ENCODE peak calls at places on chromosome 3, in ten cellular contexts. A, P, O, R, Z, I, E, H, X and M are unnamed samples. For H3K4me1, the result is how much of the 10 kb centered on the place peaks cover.

GRCh38 chr3:25962255-25962654 is 172.4 kb downstream of the OXSM start:
- DNase-seq in A (no peak), P (no peak), O (no peak), R (peak), Z (no peak), I (peak), E (peak), H (peak), X (no peak), M (peak)

GRCh38 chr3:115245437-115245836 is 98.3 kb upstream of the ZBTB20 start:
- DNase-seq in A (peak), P (peak), O (no peak), R (peak), Z (no peak), I (no peak), E (peak), H (peak), X (peak), M (no peak)

GRCh38 chr3:127588675-127589577 is 1.6 kb downstream of the TPRA1 start:
- DNase-seq in A (peak), P (no peak), O (no peak), R (peak), Z (no peak), I (peak), E (peak), H (no peak), X (no peak), M (peak)

GRCh38 chr3:126544596-126545281 is 14.0 kb downstream of the C3orf22 start:
- DNase-seq in A (no peak), P (peak), O (peak), R (no peak), Z (no peak), I (no peak), E (no peak), H (no peak), X (no peak), M (no peak)

GRCh38 chr3:66816110-66816761 is 181.9 kb upstream of the KBTBD8 start:
- DNase-seq in A (peak), P (no peak), O (no peak), R (peak), Z (no peak), I (peak), E (peak), H (peak), X (no peak), M (peak)

GRCh38 chr3:184366619-184367321 is 5.3 kb downstream of the POLR2H start:
- DNase-seq in A (peak), P (no peak), O (no peak), R (peak), Z (no peak), I (no peak), E (no peak), H (no peak), X (no peak), M (no peak)

GRCh38 chr3:175187586-175187985 is 328.5 kb downstream of the NAALADL2 start:
- DNase-seq in A (no peak), P (no peak), O (no peak), R (no peak), Z (no peak), I (no peak), E (no peak), H (no peak), X (no peak), M (no peak)

GRCh38 chr3:3800076-3800448 is 831 bp downstream of the LRRN1 start:
- DNase-seq in A (no peak), P (peak), O (no peak), R (no peak), Z (peak), I (peak), E (no peak), H (no peak), X (peak), M (no peak)

GRCh38 chr3:11155341-11156025 is 1.2 kb downstream of the HRH1 start:
- DNase-seq in A (peak), P (peak), O (peak), R (peak), Z (peak), I (peak), E (peak), H (peak), X (peak), M (peak)

GRCh38 chr3:63964287-63965073 is 52.3 kb upstream of the SCAANT1 start:
- DNase-seq in A (no peak), P (no peak), O (no peak), R (no peak), Z (no peak), I (peak), E (no peak), H (no peak), X (no peak), M (no peak)

GRCh38 chr3:127477396-127477795 is 113.1 kb downstream of the TPRA1 start:
- DNase-seq in A (no peak), P (peak), O (no peak), R (no peak), Z (no peak), I (no peak), E (no peak), H (no peak), X (no peak), M (no peak)

GRCh38 chr3:72655151-72655551 is 193.1 kb downstream of the SHQ1 start:
- DNase-seq in A (peak), P (no peak), O (no peak), R (peak), Z (peak), I (peak), E (no peak), H (no peak), X (no peak), M (no peak)

DNA sequence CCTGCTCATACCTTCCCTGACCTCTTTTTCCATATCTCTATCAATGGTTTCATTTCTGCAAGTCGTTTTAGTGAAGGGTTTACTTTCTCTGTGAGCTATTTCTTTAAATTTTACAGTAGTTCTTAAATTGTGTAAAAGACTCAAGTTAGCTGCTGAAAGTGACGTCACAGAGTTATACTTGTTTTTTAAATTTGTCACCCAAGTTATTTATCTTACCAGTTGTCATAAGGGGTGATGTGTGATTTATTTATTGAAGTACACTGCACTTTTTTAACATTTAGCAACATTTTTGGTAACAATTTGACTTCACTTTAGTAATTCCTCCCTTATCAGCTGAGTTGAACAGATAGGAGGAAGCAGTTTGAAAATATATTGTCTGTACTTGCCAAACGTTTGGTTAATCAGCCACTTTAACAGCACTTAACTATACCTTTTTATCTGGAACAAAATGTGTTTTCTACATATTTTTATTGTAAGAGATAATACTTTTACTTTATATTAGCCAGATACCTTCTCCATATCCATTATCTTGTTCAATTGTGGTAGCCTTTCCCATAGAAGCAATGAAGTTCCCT is 3.8 kb downstream of the STT3B start:
- DNase-seq in A (peak), P (no peak), O (no peak), R (no peak), Z (no peak), I (no peak), E (no peak), H (no peak), X (no peak), M (no peak)
- H3K4me3 ChIP-seq in A (no peak), P (no peak), O (no peak), R (peak), Z (peak), I (peak), E (no peak), H (no peak), X (peak), M (no peak)

GRCh38 chr3:71122641-71123040 is 460.9 kb downstream of the FOXP1 start:
- DNase-seq in A (no peak), P (no peak), O (no peak), R (no peak), Z (no peak), I (no peak), E (no peak), H (no peak), X (no peak), M (no peak)

GRCh38 chr3:71127463-71128243 is 455.9 kb downstream of the FOXP1 start:
- DNase-seq in A (peak), P (no peak), O (no peak), R (no peak), Z (no peak), I (no peak), E (peak), H (no peak), X (no peak), M (no peak)

GRCh38 chr3:71124048-71124447 is 459.5 kb downstream of the FOXP1 start:
- DNase-seq in A (no peak), P (no peak), O (no peak), R (no peak), Z (no peak), I (no peak), E (no peak), H (no peak), X (no peak), M (no peak)

GRCh38 chr3:71127052-71127451 is 456.5 kb downstream of the FOXP1 start:
- DNase-seq in A (no peak), P (no peak), O (no peak), R (no peak), Z (no peak), I (no peak), E (no peak), H (no peak), X (no peak), M (no peak)

GRCh38 chr3:71125729-71126128 is 457.8 kb downstream of the FOXP1 start:
- DNase-seq in A (no peak), P (no peak), O (no peak), R (no peak), Z (no peak), I (no peak), E (no peak), H (no peak), X (no peak), M (no peak)
- H3K4me1 ChIP-seq in A (under half), P (under half), O (half or more), R (under half), Z (under half), I (under half), E (under half), H (under half), X (under half), M (under half)

GRCh38 chr3:46083956-46084355 is 56.7 kb upstream of the XCR1 start:
- DNase-seq in A (no peak), P (no peak), O (no peak), R (peak), Z (no peak), I (no peak), E (no peak), H (no peak), X (no peak), M (no peak)
- H3K4me3 ChIP-seq in A (no peak), P (no peak), O (no peak), R (no peak), Z (no peak), I (no peak), E (no peak), H (no peak), X (no peak), M (no peak)

GRCh38 chr3:137992592-137992991 is 17.4 kb upstream of the CLDN18 start:
- DNase-seq in A (peak), P (no peak), O (no peak), R (no peak), Z (no peak), I (no peak), E (no peak), H (no peak), X (no peak), M (no peak)
- H3K4me1 ChIP-seq in A (under half), P (under half), O (under half), R (under half), Z (under half), I (under half), E (under half), H (under half), X (under half), M (under half)

DNA sequence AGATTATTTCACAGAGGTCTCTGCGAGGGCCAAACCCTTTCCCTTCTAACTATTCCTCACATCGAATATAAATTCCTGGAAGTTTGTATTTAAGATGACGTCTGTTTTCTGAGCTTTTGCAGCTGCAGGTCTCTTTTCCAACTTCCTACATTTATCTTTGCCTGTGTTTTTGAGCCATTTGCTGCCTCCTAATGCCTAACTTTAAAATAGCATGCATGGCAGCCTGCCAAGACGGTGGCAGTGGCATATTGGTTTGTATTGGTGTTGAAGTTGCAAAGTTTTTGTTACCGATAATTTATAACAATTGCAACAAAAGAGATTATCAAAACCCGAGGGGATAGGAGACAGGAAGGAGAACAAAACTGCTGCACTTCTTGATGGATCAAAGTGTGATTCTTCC is 187.1 kb upstream of the DNAJC19 start:
- DNase-seq in A (peak), P (peak), O (peak), R (peak), Z (peak), I (peak), E (peak), H (peak), X (peak), M (no peak)
- H3K4me3 ChIP-seq in A (no peak), P (no peak), O (no peak), R (no peak), Z (no peak), I (peak), E (no peak), H (no peak), X (no peak), M (no peak)

GRCh38 chr3:30681276-30682211 is 75.1 kb downstream of the TGFBR2 start:
- DNase-seq in A (peak), P (peak), O (no peak), R (peak), Z (peak), I (peak), E (no peak), H (no peak), X (peak), M (no peak)

GRCh38 chr3:30685267-30685667 is 78.9 kb downstream of the TGFBR2 start:
- DNase-seq in A (peak), P (no peak), O (no peak), R (no peak), Z (no peak), I (no peak), E (no peak), H (no peak), X (no peak), M (no peak)

GRCh38 chr3:30682434-30683155 is 76.2 kb downstream of the TGFBR2 start:
- DNase-seq in A (no peak), P (no peak), O (no peak), R (no peak), Z (no peak), I (no peak), E (no peak), H (no peak), X (no peak), M (no peak)

GRCh38 chr3:30684361-30684760 is 78.0 kb downstream of the TGFBR2 start:
- DNase-seq in A (no peak), P (no peak), O (no peak), R (no peak), Z (no peak), I (no peak), E (no peak), H (no peak), X (no peak), M (no peak)

DNA sequence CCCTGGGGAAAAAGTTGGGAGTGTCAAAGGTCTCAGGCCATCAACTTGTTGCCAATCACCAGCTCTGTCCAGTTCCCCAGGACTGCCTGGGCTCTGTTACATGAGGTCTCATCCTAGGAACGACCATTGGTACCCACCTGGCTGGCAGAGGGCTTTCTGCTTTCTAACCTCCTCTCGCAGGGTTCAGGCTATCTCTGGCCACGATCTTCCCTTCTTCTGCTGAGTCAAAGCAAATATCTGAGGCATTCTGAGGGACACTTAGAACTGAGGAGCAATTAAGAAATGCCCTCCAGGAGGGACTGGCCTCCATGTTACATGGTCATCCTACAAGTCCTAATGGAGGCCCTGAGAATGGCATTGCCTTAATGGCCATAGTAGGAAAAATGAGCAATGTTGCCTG is 77.4 kb downstream of the TGFBR2 start:
- DNase-seq in A (no peak), P (no peak), O (no peak), R (peak), Z (no peak), I (no peak), E (no peak), H (no peak), X (no peak), M (no peak)
- H3K4me1 ChIP-seq in A (under half), P (under half), O (half or more), R (half or more), Z (under half), I (under half), E (under half), H (half or more), X (under half), M (under half)

GRCh38 chr3:197907196-197907595 is 42.8 kb upstream of the RPL35A start:
- DNase-seq in A (no peak), P (no peak), O (no peak), R (peak), Z (no peak), I (no peak), E (no peak), H (no peak), X (no peak), M (no peak)

GRCh38 chr3:197913981-197914380 is 36.0 kb upstream of the RPL35A start:
- DNase-seq in A (no peak), P (no peak), O (no peak), R (no peak), Z (no peak), I (no peak), E (no peak), H (no peak), X (no peak), M (no peak)

GRCh38 chr3:197908957-197909701 is 40.9 kb upstream of the RPL35A start:
- DNase-seq in A (no peak), P (no peak), O (no peak), R (no peak), Z (no peak), I (no peak), E (no peak), H (no peak), X (no peak), M (no peak)

GRCh38 chr3:197912770-197913476 is 37.1 kb upstream of the RPL35A start:
- DNase-seq in A (peak), P (no peak), O (peak), R (no peak), Z (peak), I (peak), E (no peak), H (no peak), X (no peak), M (no peak)
- H3K4me3 ChIP-seq in A (no peak), P (no peak), O (no peak), R (no peak), Z (peak), I (no peak), E (no peak), H (no peak), X (no peak), M (no peak)

GRCh38 chr3:113744941-113745272 is 1.1 kb downstream of the NAA50 start:
- DNase-seq in A (no peak), P (no peak), O (no peak), R (no peak), Z (no peak), I (no peak), E (no peak), H (no peak), X (no peak), M (no peak)
- H3K4me1 ChIP-seq in A (under half), P (under half), O (half or more), R (under half), Z (under half), I (under half), E (under half), H (under half), X (half or more), M (under half)